ENCODE peak calls at places on chromosomes 3 and 15, in four cellular contexts. S is psoas muscle, R is GM19239, P is NCI-H748 treated with DMSO at 0.1 percent for 48 hours. M is an unnamed sample.
A peak's percentile ranks its signal among the peaks of the same experiment; 100 is the strongest.

GRCh38 chr3:151371531-151371930 is 13.0 kb downstream of the P2RY12 start:
- DNase-seq in P (no peak), R (no peak), S (no peak), M (no peak)

GRCh38 chr15:57610130-57610529 is 18.4 kb downstream of the MYZAP start:
- DNase-seq in S (peak; percentile 74), R (no peak), P (no peak), M (no peak)

GRCh38 chr3:72213296-72214064 is 428.5 kb upstream of the PROK2 start:
- DNase-seq in S (no peak), P (no peak), R (no peak), M (no peak)

GRCh38 chr3:150721285-150722130 is 17.8 kb upstream of the ERICH6 start:
- DNase-seq in R (peak; percentile 54), S (no peak), P (peak; percentile 36), M (peak; percentile 45)

GRCh38 chr3:187264051-187264450 is 27.5 kb downstream of the MASP1 start:
- DNase-seq in S (no peak), R (no peak), P (no peak), M (no peak)

GRCh38 chr3:187136936-187137335 is 2.4 kb downstream of the RPL39L start:
- DNase-seq in S (no peak), P (no peak), R (no peak), M (no peak)

GRCh38 chr3:118900737-118901525 is 133.7 kb downstream of the IGSF11 start:
- DNase-seq in S (no peak), P (no peak), R (no peak), M (no peak)

GRCh38 chr3:190299969-190300368 is 22.3 kb downstream of the CLDN1 start:
- DNase-seq in P (no peak), R (no peak), S (no peak), M (no peak)

GRCh38 chr3:133211449-133211848 is 173.3 kb downstream of the TMEM108 start:
- DNase-seq in S (no peak), P (no peak), R (peak; percentile 28), M (no peak)

GRCh38 chr3:123641084-123641462 is 56.2 kb upstream of the HACD2 start:
- DNase-seq in R (no peak), P (no peak), S (no peak), M (no peak)

GRCh38 chr3:149180057-149180573 is 41.5 kb downstream of the CP start:
- DNase-seq in P (no peak), S (peak; percentile 88), R (no peak), M (no peak)

GRCh38 chr3:71064976-71065763 is 518.4 kb downstream of the FOXP1 start:
- DNase-seq in P (peak; percentile 44), R (no peak), S (peak; percentile 75), M (no peak)

GRCh38 chr3:120264963-120265362 is 20.1 kb downstream of the GPR156 start:
- DNase-seq in S (no peak), R (no peak), P (no peak), M (no peak)

GRCh38 chr3:30193625-30194044 is 412.8 kb upstream of the TGFBR2 start:
- DNase-seq in R (no peak), S (no peak), P (no peak), M (no peak)

GRCh38 chr15:37995461-37996347 is 61.3 kb downstream of the TMCO5A start:
- DNase-seq in P (no peak), R (no peak), S (no peak), M (no peak)

GRCh38 chr3:43959498-43960447 is 269.0 kb downstream of the ABHD5 start:
- DNase-seq in R (no peak), P (no peak), S (no peak), M (no peak)

GRCh38 chr15:39426552-39427532 is 154.0 kb upstream of the THBS1 start:
- DNase-seq in R (peak; percentile 39), S (peak; percentile 60), P (peak; percentile 23), M (no peak)

GRCh38 chr3:65902304-65902793 is 136.4 kb downstream of the MAGI1 start:
- DNase-seq in R (no peak), S (no peak), P (no peak), M (no peak)

M was measured in NCI-H2081 treated with DMSO at 0.1 percent for 48 hours.